ENCODE peak calls at places on chromosomes 6 and 20, in seven cellular contexts. N is fibroblast of the aortic adventitia, D is GM23338, K is heart left ventricle, R is fibroblast of pulmonary artery, B is cardiac fibroblast, U is AG10803. G is an unnamed sample.

GRCh38 chr6:6474170-6474920 is 114.2 kb upstream of the LY86 start:
- DNase-seq in D (peak; percentile 6), K (no peak), U (no peak), B (no peak), N (no peak), R (no peak), G (no peak)

GRCh38 chr6:65728879-65729479 is 22.0 kb upstream of the EYS start:
- DNase-seq in U (no peak), K (no peak), N (no peak), B (no peak), D (no peak), R (no peak), G (no peak)

GRCh38 chr20:63073051-63073737 is 66.4 kb upstream of the BHLHE23 start:
- DNase-seq in N (no peak), B (no peak), U (no peak), D (no peak), R (no peak), K (no peak), G (no peak)

GRCh38 chr6:142695016-142695415 is 250.0 kb downstream of the HIVEP2 start:
- DNase-seq in U (no peak), K (peak; percentile 16), B (no peak), D (no peak), N (peak; percentile 82), R (no peak), G (no peak)

GRCh38 chr6:73309784-73310502 is 44.1 kb downstream of the DPPA5 start:
- DNase-seq in N (peak; percentile 53), R (peak; percentile 59), B (peak; percentile 60), K (peak; percentile 30), D (peak; percentile 69), U (peak; percentile 45), G (peak; percentile 60)

GRCh38 chr20:44157061-44157460 is 29.9 kb downstream of the JPH2 start:
- DNase-seq in R (no peak), K (no peak), N (no peak), B (no peak), U (no peak), D (no peak), G (no peak)

GRCh38 chr6:89951574-89952360 is 57.5 kb downstream of the GJA10 start:
- DNase-seq in D (peak; percentile 59), B (peak; percentile 23), N (peak; percentile 16), U (no peak), R (peak; percentile 30), K (no peak), G (peak; percentile 60)

GRCh38 chr6:123681957-123682462 is 45.3 kb upstream of the TRDN start:
- DNase-seq in U (no peak), B (no peak), R (no peak), N (no peak), D (no peak), K (no peak), G (no peak)

GRCh38 chr6:162964703-162965140 is 236.9 kb downstream of the PACRG start:
- DNase-seq in R (peak; percentile 99), N (peak; percentile 100), B (peak; percentile 99), K (peak; percentile 42), U (peak; percentile 100), D (no peak), G (no peak)

GRCh38 chr6:32109114-32109764 is at the start of gene TNXB:
- DNase-seq in U (no peak), K (peak; percentile 60), D (no peak), B (no peak), R (no peak), N (no peak), G (peak; percentile 37)

GRCh38 chr20:45867811-45868176 is 10.4 kb downstream of the ZSWIM3 start:
- DNase-seq in N (peak; percentile 72), U (peak; percentile 72), K (no peak), R (peak; percentile 40), B (peak; percentile 51), D (no peak), G (no peak)

GRCh38 chr6:113856571-113857564 is at the start of gene MARCKS:
- DNase-seq in R (peak; percentile 93), K (peak; percentile 85), N (peak; percentile 90), D (peak; percentile 94), B (peak; percentile 93), U (peak; percentile 92), G (peak; percentile 60)

GRCh38 chr6:20608905-20609304 is 74.6 kb downstream of the CDKAL1 start:
- DNase-seq in R (no peak), U (no peak), K (no peak), D (no peak), N (no peak), B (no peak), G (no peak)

GRCh38 chr6:3722211-3722621 is 29.3 kb downstream of the PXDC1 start:
- DNase-seq in R (no peak), U (peak; percentile 78), D (peak; percentile 35), K (no peak), B (no peak), N (no peak), G (no peak)

GRCh38 chr6:136058852-136059251 is 191.3 kb downstream of the MTFR2 start:
- DNase-seq in D (no peak), K (no peak), U (no peak), N (no peak), R (no peak), B (no peak), G (no peak)
- H3K4me3 ChIP-seq in D (no peak overlapping the region), K (no peak overlapping the region), U (no peak overlapping the region), N (no peak overlapping the region), R (no peak overlapping the region), B (no peak overlapping the region), G (no peak overlapping the region)

GRCh38 chr6:119071576-119071975 is 6.9 kb downstream of the FAM184A start:
- DNase-seq in K (no peak), D (no peak), B (no peak), N (no peak), R (no peak), U (no peak), G (no peak)

GRCh38 chr6:119066426-119067001 is 11.9 kb downstream of the FAM184A start:
- DNase-seq in R (no peak), N (no peak), K (no peak), U (no peak), D (no peak), B (no peak), G (no peak)

GRCh38 chr6:119061215-119061614 is 17.2 kb downstream of the FAM184A start:
- DNase-seq in N (no peak), K (no peak), D (no peak), U (no peak), B (no peak), R (no peak), G (no peak)

GRCh38 chr6:119065382-119065781 is 13.1 kb downstream of the FAM184A start:
- DNase-seq in D (no peak), U (no peak), K (no peak), N (no peak), R (no peak), B (no peak), G (no peak)

DNA sequence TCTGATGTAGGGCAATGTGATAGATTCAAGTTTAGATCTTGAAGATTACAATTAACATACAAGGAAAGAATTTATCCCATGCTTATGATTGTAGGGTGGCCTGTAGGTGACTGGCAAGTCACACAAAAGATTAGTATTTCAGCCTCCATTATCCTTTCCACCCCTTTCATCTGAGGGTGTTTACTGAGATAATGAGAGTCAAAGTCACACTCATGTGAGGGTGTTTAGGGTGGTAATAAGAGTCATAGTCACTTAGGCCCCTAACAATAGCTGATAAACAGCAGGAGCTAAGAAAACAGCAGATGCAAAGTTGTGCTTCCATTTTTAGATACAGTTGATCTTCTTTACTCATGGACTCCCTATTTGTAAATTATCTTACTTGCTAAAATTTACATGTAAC is 11.4 kb downstream of the FAM184A start:
- DNase-seq in R (no peak), K (no peak), U (no peak), D (no peak), B (no peak), N (no peak), G (no peak)
- H3K4me3 ChIP-seq in R (no peak overlapping the region), K (no peak overlapping the region), U (no peak overlapping the region), D (no peak overlapping the region), B (no peak overlapping the region), N (no peak overlapping the region), G (no peak overlapping the region)

DNA sequence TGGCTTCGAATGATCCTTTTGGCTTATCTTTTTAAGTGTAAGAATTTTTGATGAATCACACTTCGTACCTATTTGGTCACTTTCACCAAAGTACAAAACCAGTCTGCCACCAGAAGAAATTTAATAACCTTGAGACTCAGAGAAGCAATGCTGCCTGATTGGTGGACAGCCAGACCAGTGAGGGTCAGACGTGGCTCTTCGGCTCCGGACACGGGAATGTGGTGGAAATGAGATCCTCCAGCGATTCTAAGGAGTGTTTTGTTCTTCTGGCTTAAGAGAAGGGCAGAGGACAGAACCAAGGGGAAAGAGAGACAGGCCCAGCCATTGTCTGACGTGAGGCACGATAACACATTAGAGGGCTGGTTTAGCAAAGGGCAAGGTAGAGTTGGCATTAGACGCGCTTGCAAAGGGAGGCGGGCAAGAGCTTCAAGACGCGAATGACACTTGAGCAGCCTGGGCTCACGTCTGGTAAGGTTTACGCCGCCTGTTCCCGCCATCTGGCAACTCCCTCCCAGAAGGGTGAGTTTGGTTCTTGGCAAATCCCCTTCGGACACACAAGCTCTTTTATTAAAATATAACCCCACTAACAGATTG is 49.9 kb upstream of the EZR start:
- DNase-seq in U (no peak), D (peak; percentile 86), K (no peak), B (no peak), N (no peak), R (no peak), G (no peak)
- H3K4me3 ChIP-seq in U (peak overlapping the region; percentile 71), D (peak overlapping the region; percentile 50), K (peak overlapping the region; percentile 63), B (peak overlapping the region; percentile 51), N (peak overlapping the region; percentile 62), R (peak overlapping the region; percentile 52), G (peak overlapping the region; percentile 56)

GRCh38 chr6:11604836-11605506 is 67.4 kb downstream of the TMEM170B start:
- DNase-seq in D (no peak), U (no peak), B (peak; percentile 24), N (no peak), R (no peak), K (no peak), G (peak; percentile 25)
- H3K4me3 ChIP-seq in D (no peak overlapping the region), U (no peak overlapping the region), B (no peak overlapping the region), N (no peak overlapping the region), R (no peak overlapping the region), K (no peak overlapping the region), G (no peak overlapping the region)

DNA sequence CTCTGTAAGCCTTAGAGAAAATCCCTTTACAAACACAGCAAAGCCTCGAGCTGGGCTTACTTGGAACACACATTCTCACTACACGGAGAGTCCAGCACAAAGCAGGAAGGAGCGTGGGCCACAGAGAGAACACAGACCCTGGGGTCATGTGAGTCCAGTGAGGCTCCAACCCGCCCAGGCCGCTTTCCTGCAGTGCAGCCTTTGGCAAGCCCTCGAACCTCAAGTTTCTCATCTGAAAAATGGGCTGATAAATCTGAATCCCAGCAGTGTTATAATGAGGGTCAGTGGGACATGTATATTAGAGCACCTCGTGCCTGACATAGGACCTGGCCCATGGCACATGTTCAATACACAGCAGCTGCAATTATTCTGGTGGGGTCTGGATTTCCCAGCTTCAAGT is 305.5 kb upstream of the SULF2 start:
- DNase-seq in N (no peak), U (no peak), B (no peak), D (no peak), R (no peak), K (no peak), G (no peak)
- H3K4me3 ChIP-seq in N (no peak overlapping the region), U (no peak overlapping the region), B (no peak overlapping the region), D (no peak overlapping the region), R (no peak overlapping the region), K (no peak overlapping the region), G (no peak overlapping the region)

DNA sequence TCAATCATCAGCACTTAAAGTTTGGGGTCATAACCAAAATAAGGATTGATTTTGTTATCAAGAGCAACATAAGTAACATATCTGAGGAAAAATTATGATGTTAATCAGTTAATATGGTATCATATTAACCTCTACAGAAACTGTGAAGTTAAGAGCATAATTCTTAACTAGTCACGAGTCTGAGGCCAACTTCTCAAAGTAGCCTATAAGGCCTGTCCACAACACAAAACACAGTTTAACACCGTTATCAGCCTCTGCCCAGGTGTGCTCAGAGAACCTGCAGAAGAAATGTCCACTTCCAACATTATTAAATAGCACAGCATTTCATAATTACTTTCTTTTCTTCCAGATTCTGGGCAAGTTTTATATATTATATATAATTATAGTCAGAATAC is 1.1 kb downstream of the STX7 start:
- DNase-seq in D (no peak), N (no peak), B (no peak), R (no peak), K (no peak), U (no peak), G (peak; percentile 9)
- H3K4me3 ChIP-seq in D (peak overlapping the region; percentile 70), N (peak overlapping the region; percentile 87), B (peak overlapping the region; percentile 79), R (peak overlapping the region; percentile 81), K (peak overlapping the region; percentile 87), U (peak overlapping the region; percentile 79), G (peak overlapping the region; percentile 81)

G was measured in NB4.